ENCODE peak calls at places on chromosomes 3 and 15, in six cellular contexts. U, R, W, P, S and M are unnamed samples.

GRCh38 chr15:79673416-79674123 is 223.2 kb downstream of the MTHFS start:
- DNase-seq in R (no peak), P (no peak), W (peak), S (peak), U (peak), M (no peak)

GRCh38 chr15:56491110-56491722 is 26.3 kb upstream of the MNS1 start:
- DNase-seq in U (peak), R (peak), W (peak), P (peak), S (peak), M (peak)

GRCh38 chr3:6994081-6994668 is 133.3 kb downstream of the GRM7 start:
- DNase-seq in S (peak), W (no peak), U (peak), R (no peak), P (no peak), M (peak)

GRCh38 chr3:53049987-53050386 is 4.1 kb upstream of the SFMBT1 start:
- DNase-seq in R (no peak), P (no peak), W (no peak), S (no peak), U (no peak), M (no peak)

GRCh38 chr15:59892995-59893394 is 111.1 kb upstream of the FOXB1 start:
- DNase-seq in U (no peak), S (peak), R (peak), W (no peak), P (no peak), M (no peak)

GRCh38 chr15:74835312-74835823 is 7.6 kb downstream of the ULK3 start:
- DNase-seq in P (peak), U (peak), R (peak), W (no peak), S (peak), M (peak)

GRCh38 chr15:79811406-79812405 is 85.1 kb downstream of the MTHFS start:
- DNase-seq in U (no peak), R (no peak), W (no peak), S (no peak), P (no peak), M (no peak)

GRCh38 chr3:99515-99914 is 97.0 kb upstream of the CHL1 start:
- DNase-seq in R (no peak), P (no peak), U (no peak), W (no peak), S (no peak), M (no peak)

GRCh38 chr3:58551636-58552180 is 14.7 kb upstream of the ACOX2 start:
- DNase-seq in U (no peak), P (no peak), S (no peak), R (no peak), W (no peak), M (no peak)

GRCh38 chr3:188581365-188581764 is 427.4 kb downstream of the LPP start:
- DNase-seq in P (peak), U (no peak), R (no peak), W (no peak), S (no peak), M (no peak)

GRCh38 chr3:135240426-135240825 is 445.4 kb downstream of the EPHB1 start:
- DNase-seq in W (no peak), R (no peak), P (no peak), U (no peak), S (peak), M (no peak)

GRCh38 chr3:196559826-196560225 is 8.5 kb downstream of the WDR53 start:
- DNase-seq in P (no peak), R (no peak), W (no peak), S (no peak), U (no peak), M (no peak)

GRCh38 chr3:50289130-50289529 is 3.1 kb downstream of the IFRD2 start:
- DNase-seq in W (no peak), U (no peak), R (no peak), S (no peak), P (no peak), M (no peak)

GRCh38 chr3:155871746-155872158 is 1.3 kb downstream of the GMPS start:
- DNase-seq in U (no peak), R (no peak), W (no peak), S (no peak), P (no peak), M (no peak)

GRCh38 chr3:155869664-155870063 is 786 bp upstream of the GMPS start:
- DNase-seq in S (no peak), P (no peak), W (no peak), U (no peak), R (no peak), M (no peak)

GRCh38 chr3:155870945-155871745 is 695 bp downstream of the GMPS start:
- DNase-seq in P (no peak), S (peak), R (peak), W (no peak), U (peak), M (peak)

GRCh38 chr3:155872904-155873646 is 2.6 kb downstream of the GMPS start:
- DNase-seq in W (no peak), R (no peak), S (peak), U (no peak), P (no peak), M (no peak)

GRCh38 chr3:155870133-155870944 is at the start of gene GMPS:
- DNase-seq in R (peak), U (peak), W (peak), S (peak), P (peak), M (peak)
- TF ChIP-seq MYC in R (peak), U (peak), W (peak), S (peak), P (peak), M (no peak)

GRCh38 chr15:29936353-29937049 is 114.2 kb upstream of the TJP1 start:
- DNase-seq in U (no peak), R (no peak), S (no peak), P (no peak), W (no peak), M (no peak)

GRCh38 chr15:29942144-29942543 is 119.9 kb upstream of the TJP1 start:
- DNase-seq in P (no peak), W (no peak), R (no peak), S (peak), U (peak), M (no peak)

GRCh38 chr15:29939404-29939803 is 117.1 kb upstream of the TJP1 start:
- DNase-seq in W (no peak), R (no peak), S (no peak), U (no peak), P (no peak), M (no peak)

GRCh38 chr15:29937956-29938355 is 115.7 kb upstream of the TJP1 start:
- DNase-seq in W (no peak), R (no peak), S (no peak), P (no peak), U (no peak), M (peak)

DNA sequence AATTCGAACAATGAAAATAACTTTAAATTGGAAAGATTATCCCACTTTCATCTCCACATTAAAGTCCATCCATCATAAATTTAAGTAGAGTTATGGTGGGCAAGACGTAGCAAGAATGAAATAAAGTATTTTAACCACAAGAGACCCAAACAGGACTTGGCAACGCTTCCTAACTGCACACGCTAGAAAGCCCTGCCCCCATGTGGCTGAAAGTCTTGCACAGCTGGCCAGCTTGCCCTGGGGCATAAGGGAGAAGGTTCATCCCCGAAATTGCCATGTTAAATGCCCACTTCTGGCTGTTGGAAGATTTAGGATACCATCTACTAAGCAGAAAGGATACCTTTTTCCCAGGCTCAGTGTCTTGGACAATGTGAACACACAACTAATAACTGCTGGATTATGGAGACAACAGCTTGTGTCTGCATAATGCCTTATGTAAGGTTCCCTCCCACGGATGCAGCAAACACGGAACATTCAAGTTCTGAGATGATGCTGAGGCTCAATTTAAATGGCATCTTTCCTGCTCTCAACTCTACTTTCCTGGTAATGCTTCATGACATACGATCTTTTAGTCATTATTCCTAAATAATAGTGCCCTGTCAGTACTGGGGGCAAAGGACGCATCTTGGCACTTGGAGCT is 116.6 kb upstream of the TJP1 start:
- DNase-seq in P (peak), U (no peak), S (no peak), R (no peak), W (no peak), M (no peak)
- TF ChIP-seq CTCF in P (peak), U (peak), S (no peak), R (peak), W (no peak), M (peak)

GRCh38 chr3:127673191-127674098 is 693 bp downstream of the ABTB1 start:
- DNase-seq in R (peak), U (peak), W (no peak), S (no peak), P (no peak), M (peak)

GRCh38 chr3:127670761-127671522 is 1.8 kb upstream of the ABTB1 start:
- DNase-seq in R (no peak), U (no peak), S (no peak), W (no peak), P (no peak), M (no peak)

GRCh38 chr3:127670229-127670559 is 2.6 kb upstream of the ABTB1 start:
- DNase-seq in U (no peak), W (no peak), P (no peak), S (no peak), R (no peak), M (no peak)

GRCh38 chr3:127672429-127673190 is at the start of gene ABTB1:
- DNase-seq in R (peak), S (peak), P (peak), W (no peak), U (peak), M (peak)

DNA sequence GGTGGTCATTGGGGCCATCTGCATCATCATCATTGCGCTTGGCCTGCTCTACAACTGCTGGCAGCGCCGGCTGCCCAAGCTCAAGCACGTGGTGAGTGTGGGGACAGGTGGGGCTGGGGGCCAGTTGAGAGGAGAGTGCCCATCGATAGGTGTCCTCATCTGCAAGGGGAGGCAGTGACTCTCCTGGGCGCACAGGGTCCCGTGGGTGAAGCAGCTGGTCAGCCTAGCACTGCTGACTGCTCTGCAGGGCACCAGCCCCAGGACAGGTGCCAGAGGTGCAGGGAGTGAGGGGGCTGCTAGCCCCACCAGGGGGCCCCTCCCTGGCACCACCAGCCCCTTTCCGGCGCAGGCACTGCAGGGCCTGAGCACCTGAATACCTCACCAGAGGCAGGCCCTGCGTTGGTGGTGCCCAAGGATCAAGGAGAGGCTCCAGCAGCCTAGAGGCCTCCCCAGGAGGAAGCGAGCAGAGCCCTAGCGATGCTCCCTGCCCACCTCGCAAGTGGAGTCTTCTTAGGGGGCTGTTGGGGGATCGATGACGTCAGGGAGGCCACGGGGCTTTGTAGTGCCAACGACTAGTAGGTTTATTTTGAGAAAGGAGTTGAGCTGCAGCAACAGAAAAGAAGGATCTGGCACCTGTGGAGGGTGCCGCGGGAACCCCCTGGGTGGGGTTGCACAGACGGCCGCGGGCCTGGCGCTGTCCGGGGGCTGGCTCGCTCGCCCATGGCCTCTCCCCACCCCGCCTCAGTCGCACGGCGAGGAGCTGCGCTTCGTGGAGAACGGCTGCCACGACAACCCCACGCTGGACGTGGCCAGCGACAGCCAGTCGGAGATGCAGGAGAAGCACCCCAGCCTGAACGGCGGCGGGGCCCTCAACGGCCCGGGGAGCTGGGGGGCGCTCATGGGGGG is 976 bp upstream of the ABTB1 start:
- DNase-seq in R (peak), U (no peak), W (no peak), S (peak), P (no peak), M (peak)
- TF ChIP-seq MYC in R (no peak), U (no peak), W (no peak), S (no peak), P (no peak), M (no peak)

GRCh38 chr3:132288357-132288756 is 28.9 kb upstream of the ACP3 start:
- DNase-seq in W (no peak), P (no peak), S (no peak), U (no peak), R (no peak), M (no peak)
- TF ChIP-seq CTCF in W (no peak), P (no peak), S (no peak), U (no peak), R (no peak), M (no peak)